ENCODE peak calls at places on chromosome 16, in seven cellular contexts. One of them, this sample, is unnamed.

GRCh38 chr16:1533443-1533951 is at the start of gene TMEM204:
- DNase-seq in mesothelial cell of epicardium: no peak
- DNase-seq in GM23338: peak; percentile 33
- DNase-seq in GM10248: no peak
- DNase-seq in ACHN: no peak
- DNase-seq in activated CD4-positive, alpha-beta T cell treated with anti-CD3 and anti-CD28 coated beads, Interleukin-2, amount 50 U/mL, for 48 hours: peak; percentile 55
- DNase-seq in Caco-2: no peak
- DNase-seq in this sample: no peak

GRCh38 chr16:17972460-17972943 is 364.0 kb downstream of the NPIPA8 start:
- DNase-seq in mesothelial cell of epicardium: no peak
- DNase-seq in GM23338: no peak
- DNase-seq in GM10248: no peak
- DNase-seq in ACHN: no peak
- DNase-seq in activated CD4-positive, alpha-beta T cell treated with anti-CD3 and anti-CD28 coated beads, Interleukin-2, amount 50 U/mL, for 48 hours: no peak
- DNase-seq in Caco-2: no peak
- DNase-seq in this sample: no peak

GRCh38 chr16:58087209-58087913 is 41.8 kb downstream of the CFAP20 start:
- DNase-seq in mesothelial cell of epicardium: no peak
- DNase-seq in GM23338: no peak
- DNase-seq in GM10248: no peak
- DNase-seq in ACHN: no peak
- DNase-seq in activated CD4-positive, alpha-beta T cell treated with anti-CD3 and anti-CD28 coated beads, Interleukin-2, amount 50 U/mL, for 48 hours: no peak
- DNase-seq in Caco-2: no peak
- DNase-seq in this sample: no peak

GRCh38 chr16:69131167-69131748 is 1.1 kb downstream of the CHTF8 start:
- DNase-seq in mesothelial cell of epicardium: no peak
- DNase-seq in GM23338: peak; percentile 82
- DNase-seq in GM10248: peak; percentile 46
- DNase-seq in ACHN: peak; percentile 50
- DNase-seq in activated CD4-positive, alpha-beta T cell treated with anti-CD3 and anti-CD28 coated beads, Interleukin-2, amount 50 U/mL, for 48 hours: no peak
- DNase-seq in Caco-2: no peak
- DNase-seq in this sample: peak; percentile 88

GRCh38 chr16:79299154-79299799 is 301.3 kb downstream of the MAF start:
- DNase-seq in mesothelial cell of epicardium: no peak
- DNase-seq in GM23338: peak; percentile 75
- DNase-seq in GM10248: no peak
- DNase-seq in ACHN: no peak
- DNase-seq in activated CD4-positive, alpha-beta T cell treated with anti-CD3 and anti-CD28 coated beads, Interleukin-2, amount 50 U/mL, for 48 hours: no peak
- DNase-seq in Caco-2: no peak
- DNase-seq in this sample: no peak

GRCh38 chr16:70788668-70789161 is 12.2 kb downstream of the VAC14 start:
- DNase-seq in mesothelial cell of epicardium: no peak
- DNase-seq in GM23338: no peak
- DNase-seq in GM10248: no peak
- DNase-seq in ACHN: no peak
- DNase-seq in activated CD4-positive, alpha-beta T cell treated with anti-CD3 and anti-CD28 coated beads, Interleukin-2, amount 50 U/mL, for 48 hours: no peak
- DNase-seq in Caco-2: no peak
- DNase-seq in this sample: no peak

GRCh38 chr16:16083421-16084156 is 134.2 kb downstream of the ABCC1 start:
- DNase-seq in mesothelial cell of epicardium: no peak
- DNase-seq in GM23338: no peak
- DNase-seq in GM10248: no peak
- DNase-seq in ACHN: peak; percentile 63
- DNase-seq in activated CD4-positive, alpha-beta T cell treated with anti-CD3 and anti-CD28 coated beads, Interleukin-2, amount 50 U/mL, for 48 hours: peak; percentile 10
- DNase-seq in Caco-2: no peak
- DNase-seq in this sample: peak; percentile 82

GRCh38 chr16:12059216-12059769 is 82.8 kb downstream of the SNX29 start:
- DNase-seq in mesothelial cell of epicardium: no peak
- DNase-seq in GM23338: no peak
- DNase-seq in GM10248: no peak
- DNase-seq in ACHN: peak; percentile 47
- DNase-seq in activated CD4-positive, alpha-beta T cell treated with anti-CD3 and anti-CD28 coated beads, Interleukin-2, amount 50 U/mL, for 48 hours: no peak
- DNase-seq in Caco-2: no peak
- DNase-seq in this sample: no peak

GRCh38 chr16:67395458-67396158 is 2.3 kb upstream of the TPPP3 start:
- DNase-seq in mesothelial cell of epicardium: no peak
- DNase-seq in GM23338: no peak
- DNase-seq in GM10248: no peak
- DNase-seq in ACHN: no peak
- DNase-seq in activated CD4-positive, alpha-beta T cell treated with anti-CD3 and anti-CD28 coated beads, Interleukin-2, amount 50 U/mL, for 48 hours: no peak
- DNase-seq in Caco-2: no peak
- DNase-seq in this sample: no peak

GRCh38 chr16:3281222-3281621 is 2.1 kb upstream of the ZNF263 start:
- DNase-seq in mesothelial cell of epicardium: no peak
- DNase-seq in GM23338: no peak
- DNase-seq in GM10248: no peak
- DNase-seq in ACHN: no peak
- DNase-seq in activated CD4-positive, alpha-beta T cell treated with anti-CD3 and anti-CD28 coated beads, Interleukin-2, amount 50 U/mL, for 48 hours: no peak
- DNase-seq in Caco-2: no peak
- DNase-seq in this sample: no peak

GRCh38 chr16:12675852-12676251 is 127.8 kb downstream of the CPPED1 start:
- DNase-seq in mesothelial cell of epicardium: no peak
- DNase-seq in GM23338: no peak
- DNase-seq in GM10248: no peak
- DNase-seq in ACHN: peak; percentile 8
- DNase-seq in activated CD4-positive, alpha-beta T cell treated with anti-CD3 and anti-CD28 coated beads, Interleukin-2, amount 50 U/mL, for 48 hours: no peak
- DNase-seq in Caco-2: no peak
- DNase-seq in this sample: no peak

GRCh38 chr16:14240216-14240843 is 169.2 kb downstream of the MRTFB start:
- DNase-seq in mesothelial cell of epicardium: no peak
- DNase-seq in GM23338: no peak
- DNase-seq in GM10248: no peak
- DNase-seq in ACHN: no peak
- DNase-seq in activated CD4-positive, alpha-beta T cell treated with anti-CD3 and anti-CD28 coated beads, Interleukin-2, amount 50 U/mL, for 48 hours: no peak
- DNase-seq in Caco-2: peak; percentile 40
- DNase-seq in this sample: peak; percentile 17

GRCh38 chr16:25192096-25192495 is 24.7 kb upstream of the AQP8 start:
- DNase-seq in mesothelial cell of epicardium: no peak
- DNase-seq in GM23338: no peak
- DNase-seq in GM10248: no peak
- DNase-seq in ACHN: no peak
- DNase-seq in activated CD4-positive, alpha-beta T cell treated with anti-CD3 and anti-CD28 coated beads, Interleukin-2, amount 50 U/mL, for 48 hours: no peak
- DNase-seq in Caco-2: no peak
- DNase-seq in this sample: no peak

GRCh38 chr16:12356622-12357365 is 380.3 kb downstream of the SNX29 start:
- DNase-seq in mesothelial cell of epicardium: no peak
- DNase-seq in GM23338: peak; percentile 20
- DNase-seq in GM10248: no peak
- DNase-seq in ACHN: no peak
- DNase-seq in activated CD4-positive, alpha-beta T cell treated with anti-CD3 and anti-CD28 coated beads, Interleukin-2, amount 50 U/mL, for 48 hours: no peak
- DNase-seq in Caco-2: no peak
- DNase-seq in this sample: no peak

GRCh38 chr16:24635900-24636610 is 93.4 kb upstream of the TNRC6A start:
- DNase-seq in mesothelial cell of epicardium: peak; percentile 87
- DNase-seq in GM23338: no peak
- DNase-seq in GM10248: no peak
- DNase-seq in ACHN: peak; percentile 99
- DNase-seq in activated CD4-positive, alpha-beta T cell treated with anti-CD3 and anti-CD28 coated beads, Interleukin-2, amount 50 U/mL, for 48 hours: no peak
- DNase-seq in Caco-2: no peak
- DNase-seq in this sample: no peak

GRCh38 chr16:53768593-53768992 is 64.6 kb downstream of the FTO start:
- DNase-seq in mesothelial cell of epicardium: no peak
- DNase-seq in GM23338: no peak
- DNase-seq in GM10248: no peak
- DNase-seq in ACHN: no peak
- DNase-seq in activated CD4-positive, alpha-beta T cell treated with anti-CD3 and anti-CD28 coated beads, Interleukin-2, amount 50 U/mL, for 48 hours: no peak
- DNase-seq in Caco-2: no peak
- DNase-seq in this sample: peak; percentile 48

GRCh38 chr16:4404247-4404966 is 12.0 kb downstream of the CORO7 start:
- DNase-seq in mesothelial cell of epicardium: peak; percentile 62
- DNase-seq in GM23338: peak; percentile 96
- DNase-seq in GM10248: no peak
- DNase-seq in ACHN: peak; percentile 66
- DNase-seq in activated CD4-positive, alpha-beta T cell treated with anti-CD3 and anti-CD28 coated beads, Interleukin-2, amount 50 U/mL, for 48 hours: peak; percentile 50
- DNase-seq in Caco-2: peak; percentile 56
- DNase-seq in this sample: peak; percentile 56

GRCh38 chr16:20614201-20615141 is 38.3 kb upstream of the ACSM2B start:
- DNase-seq in mesothelial cell of epicardium: no peak
- DNase-seq in GM23338: no peak
- DNase-seq in GM10248: no peak
- DNase-seq in ACHN: no peak
- DNase-seq in activated CD4-positive, alpha-beta T cell treated with anti-CD3 and anti-CD28 coated beads, Interleukin-2, amount 50 U/mL, for 48 hours: no peak
- DNase-seq in Caco-2: no peak
- DNase-seq in this sample: no peak

GRCh38 chr16:5584100-5584499 is 486.5 kb upstream of the EEF2KMT start:
- DNase-seq in mesothelial cell of epicardium: no peak
- DNase-seq in GM23338: no peak
- DNase-seq in GM10248: no peak
- DNase-seq in ACHN: no peak
- DNase-seq in activated CD4-positive, alpha-beta T cell treated with anti-CD3 and anti-CD28 coated beads, Interleukin-2, amount 50 U/mL, for 48 hours: no peak
- DNase-seq in Caco-2: no peak
- DNase-seq in this sample: no peak

GRCh38 chr16:57786632-57787518 is 15.4 kb downstream of the KIFC3 start:
- DNase-seq in mesothelial cell of epicardium: no peak
- DNase-seq in GM23338: no peak
- DNase-seq in GM10248: no peak
- DNase-seq in ACHN: no peak
- DNase-seq in activated CD4-positive, alpha-beta T cell treated with anti-CD3 and anti-CD28 coated beads, Interleukin-2, amount 50 U/mL, for 48 hours: no peak
- DNase-seq in Caco-2: no peak
- DNase-seq in this sample: no peak

GRCh38 chr16:48102083-48103008 is 53.4 kb downstream of the ABCC12 start:
- DNase-seq in mesothelial cell of epicardium: no peak
- DNase-seq in GM23338: no peak
- DNase-seq in GM10248: no peak
- DNase-seq in ACHN: no peak
- DNase-seq in activated CD4-positive, alpha-beta T cell treated with anti-CD3 and anti-CD28 coated beads, Interleukin-2, amount 50 U/mL, for 48 hours: no peak
- DNase-seq in Caco-2: no peak
- DNase-seq in this sample: no peak

GRCh38 chr16:85674828-85675227 is 13.9 kb downstream of the GINS2 start:
- DNase-seq in mesothelial cell of epicardium: no peak
- DNase-seq in GM23338: no peak
- DNase-seq in GM10248: no peak
- DNase-seq in ACHN: no peak
- DNase-seq in activated CD4-positive, alpha-beta T cell treated with anti-CD3 and anti-CD28 coated beads, Interleukin-2, amount 50 U/mL, for 48 hours: no peak
- DNase-seq in Caco-2: no peak
- DNase-seq in this sample: no peak

GRCh38 chr16:14286381-14287230 is 215.5 kb downstream of the MRTFB start:
- DNase-seq in mesothelial cell of epicardium: no peak
- DNase-seq in GM23338: peak; percentile 77
- DNase-seq in GM10248: no peak
- DNase-seq in ACHN: no peak
- DNase-seq in activated CD4-positive, alpha-beta T cell treated with anti-CD3 and anti-CD28 coated beads, Interleukin-2, amount 50 U/mL, for 48 hours: peak; percentile 27
- DNase-seq in Caco-2: no peak
- DNase-seq in this sample: no peak

GRCh38 chr16:8946544-8946943 is 17.2 kb downstream of the USP7 start:
- DNase-seq in mesothelial cell of epicardium: no peak
- DNase-seq in GM23338: no peak
- DNase-seq in GM10248: no peak
- DNase-seq in ACHN: no peak
- DNase-seq in activated CD4-positive, alpha-beta T cell treated with anti-CD3 and anti-CD28 coated beads, Interleukin-2, amount 50 U/mL, for 48 hours: no peak
- DNase-seq in Caco-2: no peak
- DNase-seq in this sample: no peak

GRCh38 chr16:48602357-48603014 is 7.5 kb downstream of the N4BP1 start:
- DNase-seq in mesothelial cell of epicardium: no peak
- DNase-seq in GM23338: no peak
- DNase-seq in GM10248: no peak
- DNase-seq in ACHN: no peak
- DNase-seq in activated CD4-positive, alpha-beta T cell treated with anti-CD3 and anti-CD28 coated beads, Interleukin-2, amount 50 U/mL, for 48 hours: no peak
- DNase-seq in Caco-2: no peak
- DNase-seq in this sample: no peak

GRCh38 chr16:88749358-88749757 is 35.7 kb downstream of the PIEZO1 start:
- DNase-seq in mesothelial cell of epicardium: no peak
- DNase-seq in GM23338: no peak
- DNase-seq in GM10248: no peak
- DNase-seq in ACHN: no peak
- DNase-seq in activated CD4-positive, alpha-beta T cell treated with anti-CD3 and anti-CD28 coated beads, Interleukin-2, amount 50 U/mL, for 48 hours: no peak
- DNase-seq in Caco-2: no peak
- DNase-seq in this sample: no peak